ENCODE peak calls at places on chromosomes 12 and 14, in five cellular contexts. R, T, D, N and F are unnamed samples.

GRCh38 chr12:21248679-21249078 is 86.0 kb downstream of the SLCO1A2 start:
- DNase-seq in T (no peak), R (no peak), D (peak), N (no peak), F (no peak)

GRCh38 chr12:106145539-106146447 is 7.0 kb upstream of the NUAK1 start:
- DNase-seq in R (no peak), D (no peak), N (peak), T (no peak), F (no peak)

GRCh38 chr14:24941719-24942118 is 108.2 kb downstream of the STXBP6 start:
- DNase-seq in N (no peak), D (no peak), R (no peak), T (no peak), F (no peak)

GRCh38 chr12:4809013-4809448 is 88.8 kb downstream of the GALNT8 start:
- DNase-seq in T (no peak), D (no peak), N (no peak), R (peak), F (no peak)

GRCh38 chr14:101134851-101135486 is 231.4 kb upstream of the RTL1 start:
- DNase-seq in T (no peak), D (no peak), R (no peak), N (no peak), F (no peak)

GRCh38 chr14:69263771-69264170 is 3.8 kb downstream of the GALNT16 start:
- DNase-seq in N (no peak), R (no peak), D (no peak), T (no peak), F (no peak)

GRCh38 chr14:100894416-100894815 is 9.1 kb downstream of the RTL1 start:
- DNase-seq in T (no peak), N (peak), D (no peak), R (no peak), F (no peak)

GRCh38 chr12:72872488-72872887 is 600.3 kb downstream of the TRHDE start:
- DNase-seq in T (no peak), D (no peak), N (no peak), R (no peak), F (no peak)

GRCh38 chr14:53875337-53875897 is 81.2 kb downstream of the BMP4 start:
- DNase-seq in N (no peak), R (no peak), T (no peak), D (no peak), F (no peak)

GRCh38 chr12:96195845-96196451 is 1.8 kb downstream of the ELK3 start:
- DNase-seq in T (no peak), D (peak), R (no peak), N (no peak), F (no peak)

GRCh38 chr12:54009171-54010052 is 627 bp downstream of the HOXC8 start:
- DNase-seq in R (peak), N (no peak), D (peak), T (no peak), F (no peak)

GRCh38 chr14:100864960-100865681 is 38.4 kb downstream of the RTL1 start:
- DNase-seq in D (no peak), T (no peak), R (peak), N (no peak), F (peak)

GRCh38 chr12:98644433-98644711 is 216 bp downstream of the IKBIP start:
- DNase-seq in R (no peak), D (peak), T (no peak), N (no peak), F (no peak)

GRCh38 chr14:101017209-101017608 is 113.7 kb upstream of the RTL1 start:
- DNase-seq in R (no peak), T (no peak), D (peak), N (peak), F (peak)

GRCh38 chr14:83172363-83172762 is 1638.7 kb upstream of the SEL1L start:
- DNase-seq in N (no peak), T (no peak), R (no peak), D (peak), F (no peak)

GRCh38 chr12:24118675-24119074 is 169.2 kb upstream of the SOX5 start:
- DNase-seq in N (no peak), T (no peak), D (no peak), R (no peak), F (no peak)

GRCh38 chr14:55891692-55892091 is 226.5 kb upstream of the PELI2 start:
- DNase-seq in T (no peak), D (no peak), N (no peak), R (no peak), F (no peak)

GRCh38 chr12:69688496-69689427 is 10.3 kb downstream of the BEST3 start:
- DNase-seq in D (peak), N (peak), R (peak), T (peak), F (peak)

GRCh38 chr12:81558031-81558430 is 201.1 kb downstream of the PPFIA2 start:
- DNase-seq in D (peak), N (no peak), R (no peak), T (no peak), F (no peak)